ENCODE peak calls at places on chromosome 3, in eight cellular contexts. F, M, Y, W, I, L, B and U are unnamed samples.

GRCh38 chr3:189572249-189572648 is 58.9 kb upstream of the TP63 start:
- DNase-seq in I (no peak), L (no peak), Y (no peak), W (no peak), B (no peak), F (no peak), M (no peak), U (no peak)

GRCh38 chr3:32493437-32494414 is 8.9 kb downstream of the CMTM6 start:
- DNase-seq in I (no peak), L (no peak), B (peak), F (no peak), W (no peak), Y (no peak), M (no peak), U (no peak)

GRCh38 chr3:133926736-133927542 is 31.3 kb upstream of the RAB6B start:
- DNase-seq in F (no peak), W (no peak), L (peak), B (no peak), I (no peak), M (no peak), Y (no peak), U (no peak)

GRCh38 chr3:127406309-127407025 is 118.6 kb upstream of the PRR20G start:
- DNase-seq in F (no peak), B (peak), M (peak), I (peak), Y (no peak), L (peak), W (no peak), U (peak)

GRCh38 chr3:3068358-3068881 is 41.8 kb downstream of the IL5RA start:
- DNase-seq in B (no peak), M (no peak), I (no peak), L (no peak), W (no peak), F (no peak), Y (no peak), U (no peak)

GRCh38 chr3:162491957-162492356 is 995.3 kb downstream of the OTOL1 start:
- DNase-seq in I (no peak), M (no peak), F (no peak), B (peak), Y (no peak), L (no peak), W (no peak), U (no peak)

GRCh38 chr3:125057186-125057850 is 1.5 kb upstream of the HEG1 start:
- DNase-seq in I (no peak), L (no peak), F (no peak), M (no peak), B (peak), Y (no peak), W (no peak), U (peak)

GRCh38 chr3:153289334-153289808 is 127.3 kb downstream of the RAP2B start:
- DNase-seq in W (no peak), F (no peak), M (peak), Y (peak), L (no peak), I (no peak), B (peak), U (no peak)

GRCh38 chr3:55858302-55858701 is 371.2 kb upstream of the WNT5A start:
- DNase-seq in Y (no peak), W (no peak), F (no peak), L (no peak), M (no peak), I (no peak), B (no peak), U (no peak)

GRCh38 chr3:22901684-22902083 is 301.4 kb upstream of the UBE2E2 start:
- DNase-seq in M (no peak), L (no peak), W (no peak), Y (no peak), F (no peak), I (no peak), B (no peak), U (no peak)

GRCh38 chr3:67529337-67529736 is 125.1 kb downstream of the SUCLG2 start:
- DNase-seq in L (no peak), Y (no peak), B (no peak), W (no peak), M (no peak), F (no peak), I (peak), U (no peak)

GRCh38 chr3:145557405-145557804 is 603.6 kb downstream of the PLOD2 start:
- DNase-seq in M (no peak), Y (peak), F (no peak), B (peak), W (no peak), I (no peak), L (peak), U (no peak)

GRCh38 chr3:121992601-121993560 is 29.2 kb downstream of the ILDR1 start:
- DNase-seq in B (no peak), F (no peak), M (no peak), W (no peak), L (no peak), Y (no peak), I (no peak), U (no peak)

GRCh38 chr3:185335799-185336198 is 27.1 kb upstream of the MAP3K13 start:
- DNase-seq in I (peak), M (no peak), Y (no peak), W (no peak), B (peak), F (no peak), L (no peak), U (no peak)

GRCh38 chr3:87867001-87867400 is 191.8 kb downstream of the CGGBP1 start:
- DNase-seq in Y (no peak), F (no peak), M (no peak), B (peak), I (no peak), L (no peak), W (no peak), U (no peak)

GRCh38 chr3:150787741-150788370 is 24.9 kb upstream of the SIAH2 start:
- DNase-seq in I (peak), F (peak), L (peak), W (peak), Y (peak), B (peak), M (no peak), U (peak)

GRCh38 chr3:38111696-38112377 is 25.1 kb downstream of the ACAA1 start:
- DNase-seq in F (peak), W (no peak), M (no peak), L (no peak), B (no peak), I (no peak), Y (no peak), U (peak)

GRCh38 chr3:106331636-106332035 is 462.8 kb upstream of the CBLB start:
- DNase-seq in F (no peak), M (no peak), Y (no peak), I (no peak), W (no peak), L (no peak), B (no peak), U (no peak)

GRCh38 chr3:158936530-158937113 is 134.8 kb downstream of the MFSD1 start:
- DNase-seq in F (no peak), L (no peak), B (no peak), I (no peak), Y (no peak), W (no peak), M (no peak), U (no peak)

GRCh38 chr3:111392911-111393351 is 149.1 kb upstream of the CD96 start:
- DNase-seq in B (peak), W (no peak), I (no peak), Y (no peak), L (no peak), M (no peak), F (no peak), U (no peak)

GRCh38 chr3:133466531-133467386 is 66.9 kb downstream of the BFSP2 start:
- DNase-seq in L (no peak), M (no peak), B (no peak), W (no peak), Y (no peak), F (no peak), I (no peak), U (no peak)

GRCh38 chr3:30269751-30270445 is 336.5 kb upstream of the TGFBR2 start:
- DNase-seq in F (no peak), W (no peak), M (peak), I (no peak), L (no peak), B (no peak), Y (peak), U (no peak)

GRCh38 chr3:110901536-110901935 is 170.1 kb upstream of the NECTIN3 start:
- DNase-seq in Y (no peak), F (no peak), W (no peak), I (no peak), M (no peak), B (no peak), L (no peak), U (no peak)

GRCh38 chr3:183022935-183023516 is 42.7 kb upstream of the DCUN1D1 start:
- DNase-seq in M (no peak), Y (no peak), I (peak), B (no peak), F (no peak), L (no peak), W (no peak), U (no peak)

GRCh38 chr3:166734734-166735133 is 645.4 kb downstream of the ZBBX start:
- DNase-seq in W (no peak), I (no peak), L (no peak), F (no peak), Y (no peak), B (no peak), M (no peak), U (no peak)

GRCh38 chr3:62919784-62920183 is 44.6 kb upstream of the CADPS start:
- DNase-seq in B (no peak), F (no peak), M (no peak), Y (no peak), I (no peak), W (no peak), L (no peak), U (no peak)

GRCh38 chr3:125121246-125122010 is 65.6 kb upstream of the HEG1 start:
- DNase-seq in F (no peak), M (no peak), L (no peak), Y (peak), I (no peak), W (no peak), B (no peak), U (no peak)

GRCh38 chr3:38646630-38647029 is 2.9 kb downstream of the SCN5A start:
- DNase-seq in B (peak), L (peak), F (no peak), I (peak), M (no peak), Y (no peak), W (no peak), U (peak)

GRCh38 chr3:137010137-137010536 is 52.4 kb downstream of the IL20RB start:
- DNase-seq in W (no peak), Y (no peak), M (no peak), L (no peak), I (no peak), F (no peak), B (no peak), U (no peak)

GRCh38 chr3:95717048-95717447 is 1097.3 kb upstream of the EPHA6 start:
- DNase-seq in Y (no peak), F (no peak), M (no peak), I (no peak), L (no peak), W (no peak), B (no peak), U (no peak)

GRCh38 chr3:10233988-10234387 is 14.3 kb upstream of the TATDN2 start:
- DNase-seq in M (no peak), I (no peak), B (no peak), F (peak), W (no peak), L (no peak), Y (no peak), U (no peak)

GRCh38 chr3:144522461-144522860 is 550.8 kb downstream of the DIPK2A start:
- DNase-seq in M (no peak), W (no peak), L (no peak), Y (no peak), B (no peak), F (no peak), I (no peak), U (no peak)

GRCh38 chr3:127212231-127212630 is 19.3 kb downstream of the PRR23E start:
- DNase-seq in M (no peak), I (no peak), L (no peak), W (no peak), B (no peak), Y (no peak), F (no peak), U (no peak)

GRCh38 chr3:12477256-12477655 is 7.0 kb upstream of the TSEN2 start:
- DNase-seq in M (no peak), B (no peak), W (no peak), F (no peak), I (no peak), L (no peak), Y (no peak), U (peak)

GRCh38 chr3:76765526-76765925 is 274.4 kb upstream of the ROBO2 start:
- DNase-seq in F (no peak), I (no peak), M (no peak), L (no peak), B (no peak), W (no peak), Y (no peak), U (no peak)